ENCODE peak calls at places on chromosomes 3 and 15, in four cellular contexts. J is GM12878, D is K562, G is HepG2. U is an unnamed sample.

GRCh38 chr15:60083318-60083717 is 79.2 kb downstream of the FOXB1 start:
- DNase-seq in D (no peak), G (no peak), J (no peak), U (no peak)

GRCh38 chr3:63450634-63451363 is 172.7 kb downstream of the SYNPR start:
- DNase-seq in G (no peak), D (no peak), J (no peak), U (no peak)

GRCh38 chr3:122366379-122366749 is 16.7 kb downstream of the MIX23 start:
- DNase-seq in G (peak; percentile 67), J (no peak), D (no peak), U (no peak)

GRCh38 chr15:101151286-101151685 is 100.6 kb downstream of the CHSY1 start:
- DNase-seq in D (no peak), J (no peak), G (no peak), U (no peak)

GRCh38 chr3:110815008-110815583 is 256.5 kb upstream of the NECTIN3 start:
- DNase-seq in J (no peak), D (no peak), G (no peak), U (peak; percentile 5)

GRCh38 chr15:92636401-92636949 is 19.1 kb downstream of the FAM174B start:
- DNase-seq in G (no peak), D (no peak), J (no peak), U (no peak)

GRCh38 chr3:189146842-189147241 is 24.9 kb upstream of the TPRG1 start:
- DNase-seq in D (no peak), G (no peak), J (no peak), U (no peak)

GRCh38 chr3:177362646-177363045 is 165.4 kb upstream of the TBL1XR1 start:
- DNase-seq in J (no peak), D (no peak), G (no peak), U (no peak)

GRCh38 chr3:12891985-12892839 is 50.8 kb upstream of the RPL32 start:
- DNase-seq in D (peak; percentile 70), J (no peak), G (peak; percentile 51), U (peak; percentile 67)

GRCh38 chr3:59189561-59190338 is 139.9 kb upstream of the CFAP20DC start:
- DNase-seq in D (no peak), J (no peak), G (peak; percentile 3), U (no peak)

GRCh38 chr3:48459331-48459730 is 12.8 kb downstream of the ATRIP start:
- DNase-seq in J (no peak), D (no peak), G (no peak), U (no peak)

GRCh38 chr3:113018461-113019181 is 27.8 kb downstream of the GTPBP8 start:
- DNase-seq in G (no peak), D (no peak), J (no peak), U (no peak)
- TF ChIP-seq TARDBP in G (no peak), D (no peak), J (no peak), U (no peak)

GRCh38 chr3:66438045-66438444 is 62.8 kb downstream of the LRIG1 start:
- DNase-seq in D (no peak), J (no peak), G (no peak), U (no peak)

GRCh38 chr3:66439666-66440344 is 61.0 kb downstream of the LRIG1 start:
- DNase-seq in J (no peak), G (no peak), D (no peak), U (no peak)

GRCh38 chr3:66435988-66436387 is 64.8 kb downstream of the LRIG1 start:
- DNase-seq in D (no peak), G (no peak), J (no peak), U (no peak)

GRCh38 chr3:66441124-66441523 is 59.7 kb downstream of the LRIG1 start:
- DNase-seq in D (no peak), J (no peak), G (no peak), U (no peak)

DNA sequence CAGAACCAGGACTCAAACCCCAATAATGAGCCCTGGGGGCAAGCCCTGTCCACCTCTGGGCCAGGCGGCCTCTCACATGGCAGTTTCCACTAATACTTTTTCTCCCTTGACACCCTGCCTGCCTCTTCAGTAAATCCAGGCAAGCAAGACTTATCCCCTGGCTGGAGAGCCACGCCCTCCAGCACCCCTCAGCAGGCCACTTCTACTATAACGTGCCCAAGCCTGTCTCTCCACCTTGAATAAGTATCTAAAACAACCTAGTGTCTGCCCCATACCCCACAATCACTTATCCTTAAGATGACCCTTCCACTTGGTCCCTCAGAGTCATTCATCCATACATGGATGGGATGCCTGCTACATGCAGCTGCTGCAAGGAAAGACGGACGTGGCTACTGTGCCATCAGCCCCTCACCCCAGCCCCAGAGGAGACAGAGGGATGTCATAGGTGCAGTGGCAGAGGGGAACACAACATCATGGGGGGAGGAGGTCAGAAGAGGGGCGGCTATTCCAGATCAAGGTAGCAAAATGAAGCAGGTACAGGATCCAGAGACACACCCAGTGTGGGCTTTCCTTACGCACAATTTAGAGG is 63.4 kb downstream of the LRIG1 start:
- DNase-seq in G (no peak), J (no peak), D (no peak), U (no peak)
- TF ChIP-seq TARDBP in G (no peak), J (no peak), D (no peak), U (no peak)

GRCh38 chr3:137047240-137047639 is 89.5 kb downstream of the IL20RB start:
- DNase-seq in J (no peak), D (no peak), G (no peak), U (no peak)
- TF ChIP-seq TARDBP in J (no peak), D (no peak), G (no peak), U (no peak)

DNA sequence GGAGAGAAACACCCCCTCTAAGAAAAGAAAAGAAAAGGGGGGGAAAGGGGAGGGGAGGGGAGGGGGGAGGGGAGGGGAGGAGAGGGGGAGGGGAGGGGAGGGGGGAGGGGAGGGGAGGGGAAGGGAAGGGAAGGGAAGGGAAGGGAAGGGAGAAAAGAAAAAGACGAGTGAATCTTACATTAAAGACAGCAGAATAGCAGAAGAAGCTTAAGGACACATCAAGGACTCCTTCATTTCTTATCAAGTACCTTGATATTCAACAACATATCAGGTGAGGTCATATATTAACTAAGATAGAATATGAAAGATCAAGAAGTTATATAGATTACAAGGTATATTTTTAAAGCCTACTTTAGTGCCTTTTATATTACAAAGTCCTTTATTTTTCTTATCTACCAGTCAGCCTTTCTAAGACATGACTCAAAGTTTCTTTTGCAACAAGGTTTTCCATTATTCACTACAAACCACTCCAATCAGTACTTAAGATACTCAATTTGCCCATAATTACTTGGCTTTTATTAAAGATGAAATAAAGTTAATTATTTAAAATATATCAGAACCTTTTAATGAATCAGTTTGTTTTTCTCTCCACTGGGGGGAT is 17.7 kb upstream of the AADAC start:
- DNase-seq in G (no peak), D (no peak), J (no peak), U (no peak)
- TF ChIP-seq TARDBP in G (no peak), D (no peak), J (no peak), U (no peak)

GRCh38 chr15:66253296-66253642 is 281 bp downstream of the MEGF11 start:
- DNase-seq in G (no peak), D (no peak), J (no peak), U (no peak)

GRCh38 chr15:66251065-66251789 is 2.3 kb downstream of the MEGF11 start:
- DNase-seq in G (no peak), J (no peak), D (no peak), U (no peak)

GRCh38 chr15:66252411-66253295 is 897 bp downstream of the MEGF11 start:
- DNase-seq in G (peak; percentile 7), D (peak; percentile 69), J (no peak), U (peak; percentile 87)

GRCh38 chr15:66253643-66254363 is at the start of gene MEGF11:
- DNase-seq in D (peak; percentile 45), G (no peak), J (no peak), U (peak; percentile 74)

DNA sequence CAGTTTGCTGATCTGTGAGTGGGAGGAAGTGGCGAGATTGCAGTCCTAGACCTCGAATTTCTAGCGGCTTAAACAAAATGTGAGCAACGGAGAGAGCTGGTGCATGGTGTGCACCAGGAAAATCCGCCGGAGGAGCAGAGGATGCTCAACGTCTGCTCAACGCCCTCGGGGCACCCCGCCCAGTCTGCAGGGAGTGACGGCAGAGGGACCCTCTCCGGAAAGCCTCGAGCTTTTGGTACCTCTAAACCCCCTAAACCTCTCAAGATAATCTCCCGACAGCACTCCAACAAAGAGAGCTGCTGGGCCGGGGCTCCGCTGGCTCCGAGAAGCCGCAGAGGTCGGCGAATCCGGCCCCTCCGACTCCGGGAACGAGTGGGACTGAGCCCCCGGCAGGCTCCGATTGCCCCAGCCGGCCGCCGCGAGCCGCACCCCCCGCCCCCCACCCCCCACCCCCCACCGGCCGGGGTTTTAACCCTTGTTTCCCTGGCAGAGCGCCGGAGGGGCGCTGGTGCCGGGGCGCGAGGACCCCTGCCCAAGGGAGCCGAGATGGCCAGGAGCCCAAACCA is 1.7 kb downstream of the MEGF11 start:
- DNase-seq in J (no peak), G (no peak), D (no peak), U (no peak)
- TF ChIP-seq TARDBP in J (no peak), G (no peak), D (no peak), U (no peak)

GRCh38 chr15:37517506-37517905 is 416.9 kb upstream of the TMCO5A start:
- DNase-seq in J (no peak), D (no peak), G (no peak), U (no peak)
- TF ChIP-seq TARDBP in J (no peak), D (no peak), G (no peak), U (no peak)

DNA sequence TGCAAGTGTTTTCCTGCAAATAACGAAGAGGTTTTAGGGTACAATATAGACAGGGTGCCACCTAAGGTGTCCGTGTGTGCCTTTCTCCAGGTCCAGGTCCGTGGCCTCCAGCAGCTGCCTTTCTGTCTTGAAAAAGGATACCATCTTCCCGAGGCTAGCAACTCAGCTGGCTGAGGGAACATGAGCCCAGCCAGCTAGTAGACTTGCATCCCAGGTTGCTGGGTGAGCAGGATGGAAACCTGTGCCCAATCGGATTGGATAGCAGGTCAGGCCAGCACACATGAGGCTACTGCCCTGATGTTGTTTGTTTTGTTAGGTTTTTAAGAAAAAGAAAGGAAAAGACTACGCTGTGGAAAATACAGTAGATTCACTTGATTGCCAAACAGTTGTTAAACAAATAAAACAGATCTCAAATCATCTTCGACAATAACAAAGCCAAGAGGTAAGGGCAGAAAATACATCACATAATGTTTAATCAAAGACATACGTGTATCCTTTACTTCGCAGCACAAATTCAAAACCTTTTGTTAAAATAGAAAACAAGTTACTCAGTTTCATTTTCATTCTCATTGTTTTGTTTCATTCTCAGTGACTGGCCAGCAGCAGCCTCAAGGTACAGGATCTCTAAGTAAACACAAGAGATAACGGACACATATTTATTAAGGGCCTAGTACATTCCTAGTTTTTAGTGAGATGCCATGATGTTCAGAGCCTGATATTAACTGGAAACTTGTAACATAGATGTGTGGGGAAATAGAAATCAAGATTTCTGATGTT is 661.2 kb upstream of the NR2F2 start:
- DNase-seq in D (no peak), G (no peak), J (peak; percentile 35), U (peak; percentile 41)
- TF ChIP-seq TARDBP in D (no peak), G (no peak), J (no peak), U (no peak)

DNA sequence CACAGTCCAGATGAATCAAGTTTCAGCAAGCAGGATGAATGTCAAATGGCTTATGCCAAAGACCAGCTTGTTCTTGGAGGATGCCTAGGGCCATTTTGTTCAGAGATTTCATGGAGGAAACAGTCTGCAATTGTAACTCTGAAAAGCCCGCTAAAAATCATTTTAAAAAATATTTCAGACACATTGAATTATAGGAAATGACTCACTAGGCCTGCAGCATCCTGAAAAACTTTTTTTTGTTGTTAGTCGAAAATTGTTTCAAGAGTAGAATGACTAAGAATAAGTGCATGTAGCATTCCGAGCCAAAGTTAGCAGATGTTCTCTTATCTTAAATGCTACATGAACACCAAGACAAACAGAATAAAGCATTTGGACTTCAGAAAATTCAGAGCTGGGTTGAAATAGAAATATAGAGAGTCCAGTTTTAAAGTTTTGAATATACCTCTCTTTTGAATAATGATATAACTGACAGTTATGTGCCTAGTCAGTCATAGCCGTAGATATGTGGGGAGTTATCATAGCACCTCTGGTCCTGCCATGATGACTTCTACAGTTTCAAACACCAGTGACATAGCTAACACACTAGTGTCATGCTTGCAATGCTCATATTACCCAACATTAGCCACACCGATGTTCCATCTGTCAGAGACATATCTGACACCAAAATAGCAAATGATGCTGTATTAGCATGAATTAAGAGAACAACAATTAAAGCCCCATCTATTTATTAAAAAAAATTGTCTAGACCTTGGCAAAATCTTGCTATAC is 1462.8 kb upstream of the GBE1 start:
- DNase-seq in J (no peak), D (no peak), G (no peak), U (no peak)
- TF ChIP-seq TARDBP in J (no peak), D (no peak), G (no peak), U (no peak)